ENCODE peak calls at places on chromosomes 7 and 10, in seven cellular contexts. S is epithelial cell of proximal tubule, W is cardiac muscle cell, N is brain microvascular endothelial cell, G is GM10248, K is SK-N-SH, L is psoas muscle. H is an unnamed sample.

GRCh38 chr7:101094376-101094775 is 9.1 kb downstream of the TRIM56 start:
- DNase-seq in N (no peak), W (no peak), K (peak; percentile 46), G (no peak), S (no peak), L (no peak), H (no peak)

GRCh38 chr10:77416327-77417135 is 221.1 kb downstream of the KCNMA1 start:
- DNase-seq in S (peak; percentile 90), G (no peak), L (no peak), W (no peak), N (peak; percentile 90), K (no peak), H (peak; percentile 85)

GRCh38 chr10:33334170-33334838 is at the start of gene NRP1:
- DNase-seq in K (peak; percentile 65), S (no peak), W (peak; percentile 49), G (peak; percentile 29), N (peak; percentile 24), L (peak; percentile 67), H (no peak)

GRCh38 chr10:19638173-19638872 is 177.9 kb upstream of the PLXDC2 start:
- DNase-seq in K (no peak), S (peak; percentile 53), G (no peak), N (peak; percentile 94), L (no peak), W (no peak), H (peak; percentile 87)

GRCh38 chr7:151802469-151802846 is 74.5 kb downstream of the PRKAG2 start:
- DNase-seq in S (no peak), K (no peak), L (peak; percentile 31), N (no peak), G (no peak), W (no peak), H (no peak)

GRCh38 chr7:155609185-155609584 is 35.3 kb upstream of the RBM33 start:
- DNase-seq in N (no peak), S (no peak), L (no peak), K (no peak), W (no peak), G (peak; percentile 3), H (no peak)

GRCh38 chr7:81715984-81716588 is 53.8 kb downstream of the HGF start:
- DNase-seq in S (peak; percentile 10), W (peak; percentile 30), K (peak; percentile 28), G (no peak), N (peak; percentile 79), L (no peak), H (no peak)

GRCh38 chr10:413662-414071 is 275.8 kb downstream of the DIP2C start:
- DNase-seq in S (no peak), N (no peak), K (no peak), G (no peak), L (no peak), W (no peak), H (no peak)

GRCh38 chr10:69736866-69737641 is 64.7 kb upstream of the COL13A1 start:
- DNase-seq in N (no peak), L (no peak), S (no peak), K (no peak), W (no peak), G (no peak), H (no peak)

GRCh38 chr7:157564518-157565177 is 227.8 kb downstream of the DNAJB6 start:
- DNase-seq in N (peak; percentile 98), G (no peak), S (no peak), K (no peak), W (no peak), L (no peak), H (no peak)

GRCh38 chr7:115477193-115477651 is 553.3 kb downstream of the TFEC start:
- DNase-seq in S (no peak), L (peak; percentile 33), W (peak; percentile 68), K (no peak), G (no peak), N (no peak), H (no peak)

GRCh38 chr10:133167693-133168616 is 7.9 kb downstream of the KNDC1 start:
- DNase-seq in G (no peak), W (no peak), K (no peak), S (no peak), L (no peak), N (no peak), H (no peak)

GRCh38 chr10:89095701-89096391 is 105.2 kb downstream of the FAS start:
- DNase-seq in W (no peak), G (no peak), K (no peak), S (no peak), N (no peak), L (no peak), H (no peak)

GRCh38 chr7:55546826-55547225 is 25.5 kb downstream of the VOPP1 start:
- DNase-seq in K (peak; percentile 66), L (peak; percentile 93), W (no peak), N (peak; percentile 72), G (no peak), S (peak; percentile 81), H (peak; percentile 83)

GRCh38 chr10:86139066-86139657 is 227.4 kb downstream of the GRID1 start:
- DNase-seq in N (no peak), W (peak; percentile 54), S (no peak), L (no peak), K (no peak), G (peak; percentile 48), H (no peak)

GRCh38 chr10:101939273-101939635 is 95.7 kb upstream of the KCNIP2 start:
- DNase-seq in G (no peak), L (no peak), W (no peak), S (peak; percentile 57), N (peak; percentile 91), K (no peak), H (peak; percentile 87)

GRCh38 chr7:81457858-81458522 is 311.9 kb downstream of the HGF start:
- DNase-seq in K (no peak), S (no peak), N (no peak), G (no peak), L (no peak), W (peak; percentile 52), H (peak; percentile 52)

GRCh38 chr10:90007226-90007625 is 305.8 kb downstream of the KIF20B start:
- DNase-seq in W (no peak), L (no peak), N (no peak), K (no peak), G (no peak), S (no peak), H (no peak)

GRCh38 chr7:136925049-136925448 is 56.6 kb downstream of the CHRM2 start:
- DNase-seq in G (no peak), S (no peak), L (no peak), N (peak; percentile 61), K (peak; percentile 23), W (no peak), H (no peak)

GRCh38 chr7:72309476-72309875 is 102.7 kb downstream of the CALN1 start:
- DNase-seq in K (no peak), N (no peak), L (no peak), S (no peak), W (no peak), G (no peak), H (no peak)

GRCh38 chr10:78860260-78860914 is 208.4 kb upstream of the ZMIZ1 start:
- DNase-seq in S (no peak), G (no peak), L (no peak), W (no peak), N (no peak), K (no peak), H (no peak)

GRCh38 chr7:153413540-153414287 is 638.5 kb upstream of the DPP6 start:
- DNase-seq in N (no peak), G (no peak), L (no peak), W (no peak), S (no peak), K (no peak), H (no peak)

GRCh38 chr7:116322541-116322940 is 112.2 kb downstream of the TES start:
- DNase-seq in G (no peak), W (no peak), K (no peak), S (no peak), L (no peak), N (no peak), H (no peak)

GRCh38 chr7:22822486-22823141 is at the start of gene TOMM7:
- DNase-seq in L (peak; percentile 96), G (peak; percentile 96), K (peak; percentile 96), S (peak; percentile 63), W (peak; percentile 98), N (peak; percentile 87), H (peak; percentile 99)
- TF ChIP-seq CTCF in L (peak; percentile 55), G (peak; percentile 50), K (peak; percentile 35), S (peak; percentile 20), W (peak; percentile 24), N (no peak), H (no peak)

GRCh38 chr10:71368639-71369038 is 28.1 kb upstream of the CDH23 start:
- DNase-seq in N (no peak), W (no peak), G (no peak), S (no peak), L (no peak), K (no peak), H (no peak)
- TF ChIP-seq CTCF in N (peak; percentile 26), W (peak; percentile 4), G (no peak), S (no peak), L (no peak), K (no peak), H (no peak)

DNA sequence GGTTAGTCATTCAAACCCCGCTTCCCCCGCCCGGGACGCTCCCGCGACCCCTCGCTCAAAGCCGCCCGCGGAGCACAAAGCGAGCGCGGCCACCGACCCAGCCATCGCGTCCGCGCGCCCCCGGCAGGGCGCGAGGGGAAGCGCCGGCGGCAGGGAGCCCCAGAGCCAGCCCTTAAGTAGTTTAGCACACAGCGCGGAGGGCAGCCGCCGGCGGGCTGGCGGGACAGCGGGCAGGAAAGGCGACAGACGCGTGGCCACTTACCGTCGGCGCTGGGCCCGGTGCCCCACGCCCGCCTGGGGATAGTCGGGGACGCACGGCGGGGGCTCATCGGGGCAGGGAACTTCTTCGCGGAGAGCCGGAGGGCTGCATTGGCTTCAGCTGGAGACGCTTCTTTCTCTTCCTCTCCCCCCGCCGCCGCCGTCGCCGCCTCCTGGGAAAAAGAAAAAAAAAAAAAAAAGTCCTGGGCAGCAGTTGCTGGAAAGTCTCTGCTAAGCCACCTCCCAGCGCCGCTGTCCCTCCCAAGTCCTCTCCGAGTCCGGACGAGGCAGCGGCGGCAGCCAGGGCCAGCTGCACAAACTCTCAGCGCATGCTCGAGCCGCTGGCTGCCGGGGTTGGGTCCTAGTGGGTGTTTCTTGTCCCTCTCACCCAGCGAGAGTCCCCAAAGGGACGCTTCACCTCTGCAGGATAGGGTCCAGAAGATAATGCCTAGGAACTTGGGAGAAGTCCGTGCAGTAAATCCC is at the start of gene TSPAN12:
- DNase-seq in L (peak; percentile 89), S (no peak), N (peak; percentile 63), G (peak; percentile 86), K (peak; percentile 91), W (peak; percentile 91), H (peak; percentile 82)
- TF ChIP-seq CTCF in L (peak; percentile 71), S (peak; percentile 58), N (peak; percentile 57), G (peak; percentile 79), K (peak; percentile 64), W (peak; percentile 75), H (peak; percentile 59)

GRCh38 chr7:37921340-37921805 is 933 bp downstream of the EPDR1 start:
- DNase-seq in K (peak; percentile 80), N (peak; percentile 64), W (peak; percentile 52), S (no peak), G (peak; percentile 27), L (peak; percentile 67), H (no peak)

GRCh38 chr7:37920305-37920618 is 178 bp upstream of the EPDR1 start:
- DNase-seq in N (no peak), K (no peak), G (no peak), W (no peak), L (no peak), S (no peak), H (no peak)

GRCh38 chr7:37918526-37918925 is 1.9 kb upstream of the SFRP4 start:
- DNase-seq in K (no peak), L (no peak), S (no peak), N (no peak), W (no peak), G (no peak), H (no peak)

GRCh38 chr7:37921876-37922275 is 1.4 kb downstream of the EPDR1 start:
- DNase-seq in N (no peak), K (no peak), L (no peak), W (no peak), G (no peak), S (no peak), H (no peak)

GRCh38 chr7:37920619-37921339 is at the start of gene EPDR1:
- DNase-seq in L (peak; percentile 85), S (no peak), K (peak; percentile 89), W (peak; percentile 66), N (peak; percentile 25), G (peak; percentile 27), H (peak; percentile 73)
- TF ChIP-seq CTCF in L (peak; percentile 5), S (peak; percentile 43), K (peak; percentile 40), W (peak; percentile 22), N (no peak), G (peak; percentile 12), H (no peak)